ENCODE peak calls at places on chromosomes 12 and 14, in ten cellular contexts. D is NCI-H187 treated with DMSO at 0.1 percent for 48 hours; I is T-helper 2 cell; Z is HS-27A; V is GF-D8; Q is posterior cingulate gyrus; C is NCI-H1436; P is fibroblast of pulmonary artery; N is adrenal gland; F is effector CD8-positive, alpha-beta T cell. U is an unnamed sample.

GRCh38 chr14:23579311-23579630 is 681 bp upstream of the JPH4 start:
- DNase-seq in D (no peak), I (no peak), Z (no peak), V (no peak), Q (no peak), C (no peak), P (no peak), N (no peak), F (no peak), U (no peak)

GRCh38 chr14:38808734-38809455 is 294.1 kb downstream of the SEC23A start:
- DNase-seq in D (no peak), I (no peak), Z (no peak), V (no peak), Q (peak), C (no peak), P (no peak), N (no peak), F (no peak), U (no peak)

GRCh38 chr12:39972119-39972518 is 133.8 kb downstream of the SLC2A13 start:
- DNase-seq in D (no peak), I (no peak), Z (no peak), V (no peak), Q (no peak), C (no peak), P (peak), N (no peak), F (no peak), U (no peak)

GRCh38 chr12:25524381-25524780 is 28.7 kb downstream of the LMNTD1 start:
- DNase-seq in D (no peak), I (no peak), Z (no peak), V (no peak), Q (no peak), C (no peak), P (no peak), N (no peak), F (no peak), U (no peak)

GRCh38 chr12:115002434-115002833 is 318.5 kb upstream of the TBX3 start:
- DNase-seq in D (no peak), I (no peak), Z (no peak), V (no peak), Q (no peak), C (no peak), P (no peak), N (no peak), F (no peak), U (no peak)

GRCh38 chr14:88488081-88488480 is 66.7 kb downstream of the PTPN21 start:
- DNase-seq in D (no peak), I (no peak), Z (no peak), V (no peak), Q (peak), C (no peak), P (no peak), N (no peak), F (no peak), U (no peak)

GRCh38 chr14:66359500-66359899 is 126.7 kb upstream of the CCDC196 start:
- DNase-seq in D (peak), I (peak), Z (peak), V (no peak), Q (no peak), C (peak), P (peak), N (no peak), F (no peak), U (peak)

GRCh38 chr12:122130150-122130549 is 43.9 kb downstream of the IL31 start:
- DNase-seq in D (no peak), I (no peak), Z (peak), V (no peak), Q (peak), C (no peak), P (no peak), N (no peak), F (no peak), U (no peak)

GRCh38 chr14:94089479-94089878 is 8.4 kb downstream of the IFI27L1 start:
- DNase-seq in D (no peak), I (no peak), Z (no peak), V (no peak), Q (no peak), C (no peak), P (no peak), N (no peak), F (no peak), U (no peak)